ENCODE peak calls at places on chromosomes 3 and 15, in five cellular contexts. Z is C1 segment of cervical spinal cord, O is kidney glomerular epithelial cell, E is activated T-cell treated with anti-CD3 and anti-CD28 coated beads for 1 hour, K is GDM1. J is an unnamed sample.

GRCh38 chr3:63478962-63479660 is 173.4 kb upstream of the SNTN start:
- DNase-seq in E (no peak), Z (no peak), O (no peak), K (no peak), J (no peak)

GRCh38 chr3:103918336-103918735 is 1448.4 kb upstream of the ALCAM start:
- DNase-seq in Z (no peak), E (no peak), O (no peak), K (no peak), J (no peak)

GRCh38 chr3:132344666-132345280 is 27.6 kb downstream of the ACP3 start:
- DNase-seq in E (no peak), Z (no peak), K (no peak), O (peak), J (no peak)

GRCh38 chr15:68382286-68383007 is 49.5 kb downstream of the ITGA11 start:
- DNase-seq in K (no peak), O (no peak), E (no peak), Z (no peak), J (no peak)

GRCh38 chr3:144187531-144188230 is 216.1 kb downstream of the DIPK2A start:
- DNase-seq in O (no peak), K (no peak), Z (no peak), E (no peak), J (no peak)

GRCh38 chr3:121651684-121652083 is 9.0 kb downstream of the HCLS1 start:
- DNase-seq in E (no peak), O (no peak), Z (no peak), K (no peak), J (no peak)

GRCh38 chr3:124467980-124468902 is 262.0 kb upstream of the UMPS start:
- DNase-seq in E (no peak), K (peak), Z (peak), O (peak), J (peak)

GRCh38 chr3:126451511-126451910 is 24.2 kb downstream of the ZXDC start:
- DNase-seq in Z (no peak), K (no peak), O (no peak), E (no peak), J (no peak)

GRCh38 chr3:163328680-163329079 is 1749.6 kb downstream of the SI start:
- DNase-seq in O (no peak), K (no peak), E (no peak), Z (no peak), J (no peak)

GRCh38 chr3:15309662-15310335 is 22.6 kb downstream of the SH3BP5 start:
- DNase-seq in Z (peak), E (no peak), O (no peak), K (no peak), J (no peak)

GRCh38 chr15:73368301-73369072 is at the start of gene HCN4:
- DNase-seq in Z (no peak), E (no peak), O (no peak), K (no peak), J (no peak)